ENCODE peak calls at places on chromosome 21, in six cellular contexts. P is fibroblast of lung, C is OCI-LY7, D is ovary, M is A549, Z is epithelial cell of esophagus. R is an unnamed sample.

GRCh38 chr21:33964706-33965325 is 49.2 kb upstream of the ATP5PO start:
- DNase-seq in P (no peak), C (no peak), D (no peak), M (no peak), Z (no peak), R (no peak)

GRCh38 chr21:34598931-34599400 is 15.9 kb downstream of the RCAN1 start:
- DNase-seq in P (peak; percentile 38), C (no peak), D (no peak), M (no peak), Z (peak; percentile 82), R (peak; percentile 6)

GRCh38 chr21:33205476-33205875 is 24.3 kb upstream of the IFNAR2 start:
- DNase-seq in P (no peak), C (peak; percentile 74), D (no peak), M (no peak), Z (no peak), R (no peak)

GRCh38 chr21:29349702-29350101 is 51.0 kb downstream of the BACH1 start:
- DNase-seq in P (no peak), C (no peak), D (no peak), M (no peak), Z (peak; percentile 32), R (no peak)

GRCh38 chr21:17514124-17514481 is 1.3 kb downstream of the CXADR start:
- DNase-seq in P (no peak), C (no peak), D (no peak), M (no peak), Z (peak; percentile 67), R (no peak)

GRCh38 chr21:15455819-15456462 is 273.8 kb upstream of the USP25 start:
- DNase-seq in P (no peak), C (no peak), D (no peak), M (no peak), Z (no peak), R (no peak)

GRCh38 chr21:38804617-38805281 is 980 bp upstream of the ETS2 start:
- DNase-seq in P (peak; percentile 61), C (no peak), D (peak; percentile 85), M (no peak), Z (peak; percentile 92), R (peak; percentile 74)

GRCh38 chr21:15141236-15141970 is 76.6 kb upstream of the NRIP1 start:
- DNase-seq in P (no peak), C (no peak), D (no peak), M (peak; percentile 21), Z (peak; percentile 24), R (peak; percentile 79)

GRCh38 chr21:28944296-28944695 is 48.4 kb downstream of the LTN1 start:
- DNase-seq in P (no peak), C (no peak), D (no peak), M (no peak), Z (no peak), R (no peak)

GRCh38 chr21:44972301-44972814 is 32.5 kb downstream of the SLX9 start:
- DNase-seq in P (no peak), C (no peak), D (no peak), M (no peak), Z (no peak), R (no peak)
- TF ChIP-seq CTCF in P (no peak), C (peak; percentile 45), D (no peak), M (no peak), Z (no peak), R (no peak)

GRCh38 chr21:44454058-44454457 is 1.3 kb upstream of the LRRC3 start:
- DNase-seq in P (no peak), C (no peak), D (no peak), M (no peak), Z (no peak), R (no peak)

GRCh38 chr21:44456915-44457736 is 1.8 kb downstream of the LRRC3 start:
- DNase-seq in P (no peak), C (no peak), D (no peak), M (no peak), Z (no peak), R (no peak)

GRCh38 chr21:44454747-44455523 is at the start of gene LRRC3:
- DNase-seq in P (peak; percentile 75), C (peak; percentile 12), D (peak; percentile 88), M (peak; percentile 58), Z (peak; percentile 33), R (peak; percentile 70)

GRCh38 chr21:44455524-44456206 is 355 bp downstream of the LRRC3 start:
- DNase-seq in P (peak; percentile 20), C (no peak), D (peak; percentile 59), M (peak; percentile 41), Z (peak; percentile 2), R (peak; percentile 49)

DNA sequence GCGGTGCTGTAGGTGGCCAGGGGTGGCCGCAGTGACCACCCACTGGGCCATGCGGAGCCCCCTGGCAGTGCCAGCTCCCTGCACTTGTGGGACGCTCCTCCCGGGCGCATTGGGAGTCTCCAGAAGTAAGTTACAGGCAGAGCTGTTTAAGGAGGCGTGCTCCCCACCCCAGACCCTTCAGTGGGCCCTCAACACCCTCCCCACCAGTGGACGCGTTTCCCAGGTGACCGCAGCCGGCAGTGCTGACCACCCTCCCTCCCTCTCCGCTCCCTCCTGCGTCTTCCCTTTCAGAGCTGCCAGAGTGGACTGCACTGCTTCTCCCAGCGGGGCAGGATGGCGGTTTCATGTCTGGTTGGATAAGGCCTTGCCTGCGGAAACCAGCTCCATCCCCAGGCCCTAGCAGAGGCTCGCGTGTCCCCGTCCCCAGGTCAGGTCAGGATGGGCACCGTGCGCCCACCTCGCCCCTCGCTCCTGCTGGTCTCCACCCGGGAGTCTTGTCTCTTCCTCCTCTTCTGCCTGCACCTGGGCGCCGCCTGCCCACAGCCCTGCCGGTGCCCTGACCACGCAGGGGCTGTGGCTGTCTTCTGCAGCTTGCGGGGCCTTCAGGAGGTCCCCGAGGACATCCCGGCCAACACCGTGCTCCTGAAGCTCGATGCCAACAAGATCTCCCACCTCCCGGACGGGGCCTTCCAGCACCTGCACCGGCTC is 1.1 kb downstream of the LRRC3 start:
- DNase-seq in P (no peak), C (no peak), D (no peak), M (no peak), Z (no peak), R (no peak)
- TF ChIP-seq CTCF in P (no peak), C (no peak), D (no peak), M (no peak), Z (no peak), R (no peak)

GRCh38 chr21:46097826-46098286 is at the start of gene COL6A2:
- DNase-seq in P (peak; percentile 64), C (no peak), D (peak; percentile 87), M (peak; percentile 53), Z (no peak), R (peak; percentile 32)
- TF ChIP-seq CTCF in P (peak; percentile 14), C (no peak), D (peak; percentile 53), M (no peak), Z (no peak), R (no peak)

DNA sequence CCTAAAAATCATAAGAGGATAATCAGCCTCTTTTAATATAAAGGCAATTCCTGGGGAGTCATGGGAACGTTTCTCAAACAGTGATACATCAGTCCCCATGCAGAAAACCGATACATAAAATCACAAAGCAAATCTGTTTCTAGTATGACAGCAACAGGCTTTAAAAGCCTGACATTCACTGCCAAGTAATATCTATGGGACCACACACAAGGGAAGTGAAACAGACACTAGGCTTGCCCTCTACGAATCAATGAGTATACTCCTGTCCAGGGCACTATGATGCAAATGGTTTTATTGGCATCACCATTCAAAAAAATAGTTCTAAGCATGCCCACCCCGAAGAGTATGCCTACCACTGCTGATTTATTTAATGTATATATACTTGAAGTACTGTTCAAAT is 54.4 kb downstream of the TIAM1 start:
- DNase-seq in P (no peak), C (no peak), D (no peak), M (no peak), Z (no peak), R (no peak)
- TF ChIP-seq CTCF in P (no peak), C (no peak), D (no peak), M (no peak), Z (no peak), R (no peak)

DNA sequence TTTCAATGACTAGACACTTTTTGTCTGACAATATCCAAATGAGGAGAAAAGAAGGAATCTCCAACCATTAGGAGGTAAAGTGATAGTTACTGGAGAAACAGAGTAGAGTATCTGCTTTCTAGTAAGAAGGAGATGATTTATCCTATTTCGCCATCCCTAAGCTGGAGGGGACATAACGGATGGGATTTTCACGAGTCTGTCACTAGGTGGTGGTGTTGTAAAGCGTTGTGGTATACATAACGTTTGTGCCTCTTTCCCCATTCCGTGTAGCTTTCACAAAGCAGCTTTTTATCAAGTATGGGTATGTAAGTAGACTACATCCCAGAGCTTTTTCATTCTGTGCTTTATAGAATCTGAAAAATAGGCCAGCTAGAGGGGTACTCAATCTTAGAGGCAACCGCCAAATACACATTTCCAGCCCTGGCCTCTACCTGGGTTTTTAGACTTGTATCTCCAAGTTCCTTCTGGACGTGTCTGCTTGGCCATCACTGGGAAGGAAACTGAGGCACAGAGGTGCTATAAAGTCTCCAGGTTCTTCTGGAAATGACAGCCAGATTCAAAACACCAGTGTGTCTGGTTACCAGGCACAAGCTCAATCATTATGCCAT is 33.3 kb upstream of the FAM3B start:
- DNase-seq in P (peak; percentile 92), C (peak; percentile 85), D (no peak), M (peak; percentile 50), Z (peak; percentile 87), R (peak; percentile 56)
- TF ChIP-seq CTCF in P (peak; percentile 83), C (peak; percentile 90), D (peak; percentile 34), M (peak; percentile 71), Z (peak; percentile 89), R (peak; percentile 42)

GRCh38 chr21:45289655-45290515 is 2.2 kb upstream of the POFUT2 start:
- DNase-seq in P (peak; percentile 39), C (no peak), D (peak; percentile 29), M (peak; percentile 21), Z (no peak), R (no peak)
- TF ChIP-seq CTCF in P (no peak), C (peak; percentile 18), D (no peak), M (no peak), Z (peak; percentile 22), R (no peak)

GRCh38 chr21:45441431-45442255 is 36.7 kb downstream of the COL18A1 start:
- DNase-seq in P (no peak), C (no peak), D (no peak), M (no peak), Z (no peak), R (no peak)

GRCh38 chr21:45445369-45445768 is 40.4 kb downstream of the COL18A1 start:
- DNase-seq in P (no peak), C (no peak), D (no peak), M (no peak), Z (no peak), R (no peak)

GRCh38 chr21:45444385-45444784 is 39.4 kb downstream of the COL18A1 start:
- DNase-seq in P (no peak), C (no peak), D (no peak), M (no peak), Z (no peak), R (no peak)

GRCh38 chr21:45442276-45442675 is 37.3 kb downstream of the COL18A1 start:
- DNase-seq in P (no peak), C (no peak), D (no peak), M (no peak), Z (no peak), R (no peak)

DNA sequence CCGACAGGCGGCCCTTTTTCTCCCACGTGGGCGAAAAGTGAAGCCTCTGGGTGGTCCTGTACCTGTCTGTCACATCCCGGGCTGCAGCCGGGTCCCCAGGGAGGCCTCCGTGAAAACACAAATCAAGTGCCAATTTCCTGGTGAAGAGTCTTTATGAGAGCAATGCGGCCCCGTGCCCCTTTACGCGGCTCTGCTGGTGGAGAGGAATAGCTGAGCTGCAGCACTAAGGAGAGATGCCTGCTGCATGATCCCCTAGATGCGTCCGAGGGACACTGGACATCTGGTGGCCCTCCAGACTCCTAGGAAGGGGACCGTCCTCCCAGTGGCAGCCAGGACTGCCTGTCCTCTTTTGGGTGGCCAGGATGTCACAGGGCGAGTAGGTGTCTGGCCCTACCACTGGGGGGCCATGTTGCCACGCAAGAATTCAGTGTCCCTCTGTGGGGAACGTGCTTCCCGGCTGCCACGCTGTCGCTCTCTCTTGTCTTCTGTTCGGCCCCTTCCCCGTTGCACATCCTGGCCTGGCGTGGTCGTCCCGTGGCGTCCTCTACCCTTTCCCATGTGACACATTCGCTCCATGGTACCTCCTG is 38.7 kb downstream of the COL18A1 start:
- DNase-seq in P (no peak), C (no peak), D (no peak), M (no peak), Z (no peak), R (no peak)
- TF ChIP-seq CTCF in P (no peak), C (no peak), D (no peak), M (no peak), Z (no peak), R (no peak)

R was measured in Calu3.